ENCODE peak calls at places on chromosomes 3 and 15, in four cellular contexts. One of them, this sample, is unnamed.

GRCh38 chr15:40162552-40162951 is 1.7 kb downstream of the BUB1B start:
- DNase-seq in cardiac fibroblast: no peak
- DNase-seq in AG20443: no peak
- DNase-seq in keratinocyte: no peak
- DNase-seq in this sample: no peak

GRCh38 chr15:62875626-62876021 is 166.9 kb upstream of the TPM1 start:
- DNase-seq in cardiac fibroblast: no peak
- DNase-seq in AG20443: no peak
- DNase-seq in keratinocyte: no peak
- DNase-seq in this sample: no peak

GRCh38 chr15:101621961-101622360 is 30.2 kb downstream of the TM2D3 start:
- DNase-seq in cardiac fibroblast: no peak
- DNase-seq in AG20443: no peak
- DNase-seq in keratinocyte: no peak
- DNase-seq in this sample: no peak

GRCh38 chr15:25862087-25862468 is 1.0 kb downstream of the ATP10A start:
- DNase-seq in cardiac fibroblast: no peak
- DNase-seq in AG20443: no peak
- DNase-seq in keratinocyte: no peak
- DNase-seq in this sample: no peak

GRCh38 chr15:80945605-80946004 is 44.0 kb downstream of the MESD start:
- DNase-seq in cardiac fibroblast: peak
- DNase-seq in AG20443: no peak
- DNase-seq in keratinocyte: no peak
- DNase-seq in this sample: no peak

GRCh38 chr3:70042683-70043082 is 43.1 kb downstream of the SAMMSON start:
- DNase-seq in cardiac fibroblast: no peak
- DNase-seq in AG20443: no peak
- DNase-seq in keratinocyte: no peak
- DNase-seq in this sample: no peak

GRCh38 chr3:182989566-182989965 is 9.2 kb upstream of the DCUN1D1 start:
- DNase-seq in cardiac fibroblast: no peak
- DNase-seq in AG20443: no peak
- DNase-seq in keratinocyte: no peak
- DNase-seq in this sample: peak

GRCh38 chr3:44960387-44961026 is 15.5 kb downstream of the ZDHHC3 start:
- DNase-seq in cardiac fibroblast: no peak
- DNase-seq in AG20443: no peak
- DNase-seq in keratinocyte: no peak
- DNase-seq in this sample: no peak

GRCh38 chr15:57827021-57827420 is 120.5 kb downstream of the POLR2M start:
- DNase-seq in cardiac fibroblast: no peak
- DNase-seq in AG20443: no peak
- DNase-seq in keratinocyte: no peak
- DNase-seq in this sample: no peak

GRCh38 chr3:133412511-133413165 is 12.8 kb downstream of the BFSP2 start:
- DNase-seq in cardiac fibroblast: peak
- DNase-seq in AG20443: peak
- DNase-seq in keratinocyte: no peak
- DNase-seq in this sample: no peak

GRCh38 chr3:121748638-121749275 is 784 bp downstream of the GOLGB1 start:
- DNase-seq in cardiac fibroblast: peak
- DNase-seq in AG20443: no peak
- DNase-seq in keratinocyte: no peak
- DNase-seq in this sample: no peak

GRCh38 chr15:58331562-58331902 is 100.3 kb upstream of the LIPC start:
- DNase-seq in cardiac fibroblast: no peak
- DNase-seq in AG20443: peak
- DNase-seq in keratinocyte: no peak
- DNase-seq in this sample: no peak

GRCh38 chr15:71542836-71543235 is 267.5 kb upstream of the NR2E3 start:
- DNase-seq in cardiac fibroblast: no peak
- DNase-seq in AG20443: no peak
- DNase-seq in keratinocyte: no peak
- DNase-seq in this sample: no peak

GRCh38 chr3:16122661-16123060 is 51.8 kb upstream of the GALNT15 start:
- DNase-seq in cardiac fibroblast: no peak
- DNase-seq in AG20443: no peak
- DNase-seq in keratinocyte: no peak
- DNase-seq in this sample: no peak

GRCh38 chr15:98896002-98896721 is 111.4 kb downstream of the PGPEP1L start:
- DNase-seq in cardiac fibroblast: peak
- DNase-seq in AG20443: peak
- DNase-seq in keratinocyte: no peak
- DNase-seq in this sample: no peak

GRCh38 chr15:27670481-27670880 is 428.6 kb downstream of the OCA2 start:
- DNase-seq in cardiac fibroblast: no peak
- DNase-seq in AG20443: no peak
- DNase-seq in keratinocyte: no peak
- DNase-seq in this sample: no peak

GRCh38 chr3:143482106-143483088 is 362.8 kb downstream of the CHST2 start:
- DNase-seq in cardiac fibroblast: no peak
- DNase-seq in AG20443: peak
- DNase-seq in keratinocyte: no peak
- DNase-seq in this sample: no peak

GRCh38 chr3:181493423-181493822 is 218.3 kb upstream of the SOX2 start:
- DNase-seq in cardiac fibroblast: no peak
- DNase-seq in AG20443: no peak
- DNase-seq in keratinocyte: no peak
- DNase-seq in this sample: no peak

GRCh38 chr3:101070260-101071121 is 77.3 kb upstream of the ABI3BP start:
- DNase-seq in cardiac fibroblast: peak
- DNase-seq in AG20443: peak
- DNase-seq in keratinocyte: peak
- DNase-seq in this sample: no peak

GRCh38 chr3:134294302-134294925 is 43.8 kb upstream of the RYK start:
- DNase-seq in cardiac fibroblast: no peak
- DNase-seq in AG20443: no peak
- DNase-seq in keratinocyte: no peak
- DNase-seq in this sample: no peak

GRCh38 chr3:171343688-171344087 is 116.5 kb downstream of the TNIK start:
- DNase-seq in cardiac fibroblast: no peak
- DNase-seq in AG20443: no peak
- DNase-seq in keratinocyte: no peak
- DNase-seq in this sample: no peak

GRCh38 chr3:123337226-123337625 is 111.7 kb downstream of the ADCY5 start:
- DNase-seq in cardiac fibroblast: no peak
- DNase-seq in AG20443: no peak
- DNase-seq in keratinocyte: no peak
- DNase-seq in this sample: no peak

GRCh38 chr3:24299801-24300626 is 194.6 kb downstream of the THRB start:
- DNase-seq in cardiac fibroblast: peak
- DNase-seq in AG20443: peak
- DNase-seq in keratinocyte: peak
- DNase-seq in this sample: peak

GRCh38 chr15:65724479-65724878 is 67.6 kb downstream of the DENND4A start:
- DNase-seq in cardiac fibroblast: no peak
- DNase-seq in AG20443: no peak
- DNase-seq in keratinocyte: no peak
- DNase-seq in this sample: no peak

GRCh38 chr3:52244061-52244628 is 1.4 kb upstream of the PPM1M start:
- DNase-seq in cardiac fibroblast: peak
- DNase-seq in AG20443: no peak
- DNase-seq in keratinocyte: peak
- DNase-seq in this sample: no peak

GRCh38 chr3:14563946-14564539 is 23.9 kb upstream of the GRIP2 start:
- DNase-seq in cardiac fibroblast: no peak
- DNase-seq in AG20443: no peak
- DNase-seq in keratinocyte: no peak
- DNase-seq in this sample: no peak

This sample was measured in epithelial cell of prostate.